ENCODE peak calls at places on chromosomes 3 and 15, in ten cellular contexts. S is left ventricle myocardium inferior; O is hepatocyte; F is A549; C is CD4-positive, alpha-beta T cell; M is heart left ventricle; G is astrocyte; J is PC-9; I is IMR-90; W is GM23338. R is an unnamed sample.

GRCh38 chr15:68354923-68355322 is 77.0 kb downstream of the ITGA11 start:
- DNase-seq in S (no peak), O (peak), F (peak), C (no peak), M (no peak), G (peak), J (peak), I (peak), W (no peak), R (no peak)

GRCh38 chr3:178629430-178630178 is 93.4 kb downstream of the KCNMB2 start:
- DNase-seq in S (no peak), O (no peak), F (no peak), C (no peak), M (no peak), G (no peak), J (no peak), I (no peak), W (no peak), R (no peak)

GRCh38 chr3:81581966-81582599 is 179.4 kb downstream of the GBE1 start:
- DNase-seq in S (no peak), O (peak), F (peak), C (no peak), M (no peak), G (peak), J (no peak), I (peak), W (peak), R (no peak)

GRCh38 chr15:69045810-69046209 is 31.3 kb downstream of the NOX5 start:
- DNase-seq in S (no peak), O (peak), F (peak), C (no peak), M (no peak), G (peak), J (no peak), I (peak), W (peak), R (no peak)

GRCh38 chr15:89002830-89003229 is 85.4 kb upstream of the ABHD2 start:
- DNase-seq in S (no peak), O (no peak), F (no peak), C (no peak), M (no peak), G (no peak), J (no peak), I (no peak), W (no peak), R (no peak)

GRCh38 chr3:51887620-51888019 is 12.2 kb upstream of the IQCF5 start:
- DNase-seq in S (no peak), O (no peak), F (no peak), C (no peak), M (no peak), G (no peak), J (peak), I (no peak), W (no peak), R (no peak)

GRCh38 chr3:11335056-11335608 is 62.9 kb downstream of the ATG7 start:
- DNase-seq in S (no peak), O (peak), F (peak), C (no peak), M (no peak), G (peak), J (peak), I (peak), W (peak), R (no peak)

GRCh38 chr15:70879386-70879785 is 12.8 kb downstream of the THAP10 start:
- DNase-seq in S (no peak), O (no peak), F (no peak), C (no peak), M (no peak), G (peak), J (no peak), I (peak), W (no peak), R (no peak)

GRCh38 chr15:83486363-83486762 is 39.2 kb downstream of the SH3GL3 start:
- DNase-seq in S (no peak), O (no peak), F (no peak), C (no peak), M (no peak), G (no peak), J (no peak), I (no peak), W (no peak), R (no peak)

GRCh38 chr3:13019243-13019701 is 54.0 kb downstream of the IQSEC1 start:
- DNase-seq in S (no peak), O (peak), F (no peak), C (no peak), M (peak), G (peak), J (no peak), I (peak), W (peak), R (no peak)

GRCh38 chr15:60660290-60661051 is 181.5 kb upstream of the ICE2 start:
- DNase-seq in S (no peak), O (peak), F (no peak), C (no peak), M (no peak), G (peak), J (peak), I (peak), W (no peak), R (no peak)

GRCh38 chr3:53842436-53843194 is 3.6 kb downstream of the CHDH start:
- DNase-seq in S (no peak), O (peak), F (peak), C (no peak), M (no peak), G (peak), J (no peak), I (peak), W (peak), R (no peak)

GRCh38 chr3:42036483-42036823 is 54.7 kb upstream of the TRAK1 start:
- DNase-seq in S (no peak), O (peak), F (peak), C (no peak), M (no peak), G (peak), J (peak), I (peak), W (no peak), R (no peak)

GRCh38 chr3:49412632-49413337 is 562 bp downstream of the TCTA start:
- DNase-seq in S (no peak), O (no peak), F (no peak), C (no peak), M (no peak), G (no peak), J (peak), I (no peak), W (no peak), R (no peak)

GRCh38 chr3:124885466-124886167 is 1.5 kb downstream of the ITGB5 start:
- DNase-seq in S (no peak), O (no peak), F (peak), C (no peak), M (no peak), G (no peak), J (no peak), I (no peak), W (peak), R (no peak)

GRCh38 chr3:13012228-13012691 is 61.0 kb downstream of the IQSEC1 start:
- DNase-seq in S (peak), O (no peak), F (no peak), C (peak), M (peak), G (no peak), J (no peak), I (peak), W (no peak), R (peak)

GRCh38 chr15:30922469-30923311 is 19.0 kb downstream of the FAN1 start:
- DNase-seq in S (no peak), O (no peak), F (peak), C (no peak), M (no peak), G (peak), J (no peak), I (peak), W (peak), R (no peak)

GRCh38 chr15:30921106-30921505 is 17.4 kb downstream of the FAN1 start:
- DNase-seq in S (no peak), O (no peak), F (no peak), C (no peak), M (no peak), G (no peak), J (no peak), I (no peak), W (no peak), R (no peak)

GRCh38 chr15:30919877-30920550 is 16.3 kb downstream of the FAN1 start:
- DNase-seq in S (no peak), O (no peak), F (no peak), C (no peak), M (no peak), G (no peak), J (no peak), I (no peak), W (no peak), R (no peak)

GRCh38 chr15:30923429-30923828 is 19.7 kb downstream of the FAN1 start:
- DNase-seq in S (peak), O (no peak), F (no peak), C (no peak), M (no peak), G (no peak), J (no peak), I (no peak), W (no peak), R (no peak)

GRCh38 chr15:30921781-30922371 is 18.2 kb downstream of the FAN1 start:
- DNase-seq in S (peak), O (no peak), F (no peak), C (no peak), M (peak), G (peak), J (no peak), I (no peak), W (peak), R (no peak)
- H3K27ac ChIP-seq in S (peak), O (peak), F (no peak), C (no peak), M (peak), G (peak), J (no peak), I (no peak), W (peak), R (no peak)

DNA sequence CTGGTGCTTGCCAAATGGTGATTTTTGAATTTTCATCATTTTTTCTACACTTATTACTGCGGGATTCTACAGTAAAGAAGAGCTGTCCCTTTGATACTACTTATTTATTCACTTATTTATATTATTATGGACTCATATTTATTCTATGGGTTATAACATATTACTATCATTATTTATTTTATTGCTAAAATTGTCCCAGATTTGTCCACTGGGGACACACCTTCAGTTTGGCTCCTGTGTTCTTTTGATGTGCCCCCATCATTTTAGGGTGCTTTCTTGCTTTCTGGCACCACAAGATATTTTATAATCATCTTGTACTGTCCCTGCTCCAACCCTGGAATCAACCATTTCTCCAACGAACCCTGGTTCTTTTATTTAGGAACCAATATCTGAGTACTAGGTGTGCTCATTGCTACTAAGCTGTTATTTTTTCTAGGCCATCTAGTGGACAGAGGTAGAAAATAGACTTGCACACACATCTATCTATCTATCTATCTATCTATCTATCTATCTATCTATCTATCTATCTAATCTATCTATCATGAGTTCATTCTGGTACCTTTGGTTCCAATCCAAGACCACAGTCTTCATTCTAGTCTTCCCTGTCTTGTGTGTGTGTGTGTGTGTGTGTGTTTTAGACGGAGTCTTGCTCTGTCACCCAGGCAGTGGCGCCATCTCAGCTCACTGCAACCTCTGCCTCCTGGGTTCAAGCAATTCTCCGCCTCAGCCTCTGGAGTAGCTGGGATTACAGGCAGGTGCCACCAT is 16.0 kb downstream of the SLC22A14 start:
- DNase-seq in S (no peak), O (no peak), F (peak), C (no peak), M (no peak), G (peak), J (no peak), I (peak), W (peak), R (no peak)
- TF ChIP-seq CTCF in S (no peak), O (peak), F (peak), C (peak), M (peak), G (peak), J (peak), I (peak), W (peak), R (peak)

DNA sequence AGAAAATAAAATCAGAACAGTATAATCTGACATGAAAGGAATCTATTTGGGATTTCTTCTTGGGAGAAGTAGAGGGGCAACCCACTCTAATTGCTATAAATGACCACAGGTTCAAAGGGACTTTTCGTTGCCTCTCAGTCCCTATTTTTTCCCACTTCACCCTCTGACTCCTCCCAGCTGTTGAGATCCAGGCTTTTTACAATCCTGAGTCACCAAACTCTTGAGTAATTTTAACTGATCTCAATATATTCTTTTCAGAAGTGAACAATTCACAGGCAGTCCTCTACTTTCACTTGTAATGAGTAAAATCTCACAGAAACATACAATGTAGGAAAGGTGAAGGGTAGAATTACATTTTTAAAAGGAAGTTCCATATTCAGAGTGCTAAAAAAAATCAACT is 44.6 kb downstream of the EIF4E3 start:
- DNase-seq in S (no peak), O (peak), F (no peak), C (no peak), M (no peak), G (peak), J (no peak), I (peak), W (no peak), R (no peak)
- H3K27ac ChIP-seq in S (peak), O (no peak), F (no peak), C (no peak), M (no peak), G (no peak), J (no peak), I (peak), W (no peak), R (no peak)

GRCh38 chr3:64319391-64319790 is 94.1 kb upstream of the PRICKLE2 start:
- DNase-seq in S (no peak), O (peak), F (peak), C (no peak), M (no peak), G (no peak), J (no peak), I (no peak), W (peak), R (no peak)
- TF ChIP-seq CTCF in S (no peak), O (no peak), F (no peak), C (no peak), M (no peak), G (peak), J (no peak), I (peak), W (peak), R (no peak)

R was measured in CD8-positive, alpha-beta T cell.